ENCODE peak calls at places on chromosomes 1 and 21, in seven cellular contexts. One of them, this sample, is unnamed.

GRCh38 chr1:20139776-20140612 is 871 bp downstream of the PLA2G2F start:
- DNase-seq in RCC 7860: no peak
- DNase-seq in iris pigment epithelial cell: no peak
- DNase-seq in A549: no peak
- DNase-seq in anterior cingulate cortex: no peak
- DNase-seq in C1 segment of cervical spinal cord: no peak
- DNase-seq in occipital lobe: no peak
- DNase-seq in this sample: no peak

GRCh38 chr1:162381383-162381782 is at the start of gene C1orf226:
- DNase-seq in RCC 7860: no peak
- DNase-seq in iris pigment epithelial cell: no peak
- DNase-seq in A549: peak
- DNase-seq in anterior cingulate cortex: no peak
- DNase-seq in C1 segment of cervical spinal cord: no peak
- DNase-seq in occipital lobe: no peak
- DNase-seq in this sample: no peak

GRCh38 chr1:94160811-94161210 is 39.9 kb upstream of the ABCA4 start:
- DNase-seq in RCC 7860: peak
- DNase-seq in iris pigment epithelial cell: peak
- DNase-seq in A549: no peak
- DNase-seq in anterior cingulate cortex: no peak
- DNase-seq in C1 segment of cervical spinal cord: no peak
- DNase-seq in occipital lobe: no peak
- DNase-seq in this sample: no peak

GRCh38 chr1:244862354-244862698 is 2.0 kb downstream of the HNRNPU start:
- DNase-seq in RCC 7860: no peak
- DNase-seq in iris pigment epithelial cell: peak
- DNase-seq in A549: no peak
- DNase-seq in anterior cingulate cortex: no peak
- DNase-seq in C1 segment of cervical spinal cord: no peak
- DNase-seq in occipital lobe: no peak
- DNase-seq in this sample: no peak

GRCh38 chr21:38511662-38512243 is 13.5 kb upstream of the ERG start:
- DNase-seq in RCC 7860: no peak
- DNase-seq in iris pigment epithelial cell: no peak
- DNase-seq in A549: no peak
- DNase-seq in anterior cingulate cortex: no peak
- DNase-seq in C1 segment of cervical spinal cord: no peak
- DNase-seq in occipital lobe: no peak
- DNase-seq in this sample: no peak

GRCh38 chr1:89953072-89953626 is 41.8 kb upstream of the ZNF326 start:
- DNase-seq in RCC 7860: peak
- DNase-seq in iris pigment epithelial cell: peak
- DNase-seq in A549: peak
- DNase-seq in anterior cingulate cortex: no peak
- DNase-seq in C1 segment of cervical spinal cord: no peak
- DNase-seq in occipital lobe: no peak
- DNase-seq in this sample: no peak

GRCh38 chr1:174219606-174220370 is 60.5 kb downstream of the RABGAP1L start:
- DNase-seq in RCC 7860: no peak
- DNase-seq in iris pigment epithelial cell: no peak
- DNase-seq in A549: no peak
- DNase-seq in anterior cingulate cortex: no peak
- DNase-seq in C1 segment of cervical spinal cord: no peak
- DNase-seq in occipital lobe: no peak
- DNase-seq in this sample: no peak

GRCh38 chr1:32448773-32449456 is 16.0 kb upstream of the ZBTB8B start:
- DNase-seq in RCC 7860: no peak
- DNase-seq in iris pigment epithelial cell: no peak
- DNase-seq in A549: peak
- DNase-seq in anterior cingulate cortex: no peak
- DNase-seq in C1 segment of cervical spinal cord: no peak
- DNase-seq in occipital lobe: no peak
- DNase-seq in this sample: no peak

GRCh38 chr1:3530086-3530930 is 75.8 kb downstream of the ARHGEF16 start:
- DNase-seq in RCC 7860: no peak
- DNase-seq in iris pigment epithelial cell: no peak
- DNase-seq in A549: peak
- DNase-seq in anterior cingulate cortex: no peak
- DNase-seq in C1 segment of cervical spinal cord: no peak
- DNase-seq in occipital lobe: no peak
- DNase-seq in this sample: no peak

GRCh38 chr1:215657016-215657415 is 89.9 kb downstream of the KCTD3 start:
- DNase-seq in RCC 7860: no peak
- DNase-seq in iris pigment epithelial cell: no peak
- DNase-seq in A549: no peak
- DNase-seq in anterior cingulate cortex: no peak
- DNase-seq in C1 segment of cervical spinal cord: no peak
- DNase-seq in occipital lobe: no peak
- DNase-seq in this sample: no peak

GRCh38 chr1:43935711-43936427 is 2.3 kb downstream of the ARTN start:
- DNase-seq in RCC 7860: no peak
- DNase-seq in iris pigment epithelial cell: no peak
- DNase-seq in A549: no peak
- DNase-seq in anterior cingulate cortex: no peak
- DNase-seq in C1 segment of cervical spinal cord: no peak
- DNase-seq in occipital lobe: no peak
- DNase-seq in this sample: no peak

GRCh38 chr21:33799378-33800090 is 116.1 kb downstream of the ATP5PO start:
- DNase-seq in RCC 7860: no peak
- DNase-seq in iris pigment epithelial cell: no peak
- DNase-seq in A549: no peak
- DNase-seq in anterior cingulate cortex: no peak
- DNase-seq in C1 segment of cervical spinal cord: no peak
- DNase-seq in occipital lobe: no peak
- DNase-seq in this sample: no peak

GRCh38 chr1:223136086-223136485 is 7.0 kb downstream of the TLR5 start:
- DNase-seq in RCC 7860: no peak
- DNase-seq in iris pigment epithelial cell: no peak
- DNase-seq in A549: no peak
- DNase-seq in anterior cingulate cortex: no peak
- DNase-seq in C1 segment of cervical spinal cord: no peak
- DNase-seq in occipital lobe: no peak
- DNase-seq in this sample: no peak

GRCh38 chr1:37705399-37705798 is 13.1 kb downstream of the CDCA8 start:
- DNase-seq in RCC 7860: no peak
- DNase-seq in iris pigment epithelial cell: no peak
- DNase-seq in A549: no peak
- DNase-seq in anterior cingulate cortex: no peak
- DNase-seq in C1 segment of cervical spinal cord: no peak
- DNase-seq in occipital lobe: no peak
- DNase-seq in this sample: peak

GRCh38 chr21:17786219-17787181 is 32.7 kb downstream of the C21orf91 start:
- DNase-seq in RCC 7860: no peak
- DNase-seq in iris pigment epithelial cell: no peak
- DNase-seq in A549: no peak
- DNase-seq in anterior cingulate cortex: no peak
- DNase-seq in C1 segment of cervical spinal cord: no peak
- DNase-seq in occipital lobe: no peak
- DNase-seq in this sample: no peak

GRCh38 chr1:53606197-53607095 is 132.5 kb downstream of the GLIS1 start:
- DNase-seq in RCC 7860: no peak
- DNase-seq in iris pigment epithelial cell: no peak
- DNase-seq in A549: no peak
- DNase-seq in anterior cingulate cortex: no peak
- DNase-seq in C1 segment of cervical spinal cord: no peak
- DNase-seq in occipital lobe: no peak
- DNase-seq in this sample: peak

GRCh38 chr1:110328274-110328673 is 10.9 kb upstream of the RBM15 start:
- DNase-seq in RCC 7860: no peak
- DNase-seq in iris pigment epithelial cell: peak
- DNase-seq in A549: no peak
- DNase-seq in anterior cingulate cortex: no peak
- DNase-seq in C1 segment of cervical spinal cord: no peak
- DNase-seq in occipital lobe: no peak
- DNase-seq in this sample: no peak

GRCh38 chr1:67674260-67675011 is 10.6 kb upstream of the GADD45A start:
- DNase-seq in RCC 7860: no peak
- DNase-seq in iris pigment epithelial cell: peak
- DNase-seq in A549: no peak
- DNase-seq in anterior cingulate cortex: no peak
- DNase-seq in C1 segment of cervical spinal cord: no peak
- DNase-seq in occipital lobe: no peak
- DNase-seq in this sample: no peak

GRCh38 chr1:30749691-30750583 is 7.6 kb downstream of the LAPTM5 start:
- DNase-seq in RCC 7860: no peak
- DNase-seq in iris pigment epithelial cell: no peak
- DNase-seq in A549: no peak
- DNase-seq in anterior cingulate cortex: no peak
- DNase-seq in C1 segment of cervical spinal cord: no peak
- DNase-seq in occipital lobe: no peak
- DNase-seq in this sample: no peak

GRCh38 chr1:108955111-108955510 is 8.2 kb downstream of the CLCC1 start:
- DNase-seq in RCC 7860: no peak
- DNase-seq in iris pigment epithelial cell: no peak
- DNase-seq in A549: no peak
- DNase-seq in anterior cingulate cortex: no peak
- DNase-seq in C1 segment of cervical spinal cord: no peak
- DNase-seq in occipital lobe: no peak
- DNase-seq in this sample: no peak

GRCh38 chr21:31352841-31353240 is 8.8 kb upstream of the TIAM1 start:
- DNase-seq in RCC 7860: no peak
- DNase-seq in iris pigment epithelial cell: no peak
- DNase-seq in A549: no peak
- DNase-seq in anterior cingulate cortex: no peak
- DNase-seq in C1 segment of cervical spinal cord: no peak
- DNase-seq in occipital lobe: no peak
- DNase-seq in this sample: no peak

GRCh38 chr1:108511764-108512163 is 48.1 kb upstream of the EEIG2 start:
- DNase-seq in RCC 7860: no peak
- DNase-seq in iris pigment epithelial cell: no peak
- DNase-seq in A549: no peak
- DNase-seq in anterior cingulate cortex: no peak
- DNase-seq in C1 segment of cervical spinal cord: no peak
- DNase-seq in occipital lobe: no peak
- DNase-seq in this sample: no peak

GRCh38 chr1:33322109-33322508 is 1.2 kb upstream of the A3GALT2 start:
- DNase-seq in RCC 7860: no peak
- DNase-seq in iris pigment epithelial cell: no peak
- DNase-seq in A549: no peak
- DNase-seq in anterior cingulate cortex: no peak
- DNase-seq in C1 segment of cervical spinal cord: no peak
- DNase-seq in occipital lobe: no peak
- DNase-seq in this sample: no peak

GRCh38 chr1:173039621-173040020 is 11.1 kb downstream of the TNFSF18 start:
- DNase-seq in RCC 7860: no peak
- DNase-seq in iris pigment epithelial cell: no peak
- DNase-seq in A549: no peak
- DNase-seq in anterior cingulate cortex: no peak
- DNase-seq in C1 segment of cervical spinal cord: no peak
- DNase-seq in occipital lobe: no peak
- DNase-seq in this sample: no peak

GRCh38 chr1:243946946-243947345 is 96.9 kb upstream of the AKT3 start:
- DNase-seq in RCC 7860: no peak
- DNase-seq in iris pigment epithelial cell: peak
- DNase-seq in A549: no peak
- DNase-seq in anterior cingulate cortex: no peak
- DNase-seq in C1 segment of cervical spinal cord: no peak
- DNase-seq in occipital lobe: no peak
- DNase-seq in this sample: no peak

GRCh38 chr1:14184346-14184963 is 414.0 kb upstream of the KAZN start:
- DNase-seq in RCC 7860: no peak
- DNase-seq in iris pigment epithelial cell: no peak
- DNase-seq in A549: no peak
- DNase-seq in anterior cingulate cortex: peak
- DNase-seq in C1 segment of cervical spinal cord: no peak
- DNase-seq in occipital lobe: no peak
- DNase-seq in this sample: no peak

GRCh38 chr1:204358605-204359004 is 1.1 kb downstream of the PLEKHA6 start:
- DNase-seq in RCC 7860: no peak
- DNase-seq in iris pigment epithelial cell: no peak
- DNase-seq in A549: no peak
- DNase-seq in anterior cingulate cortex: no peak
- DNase-seq in C1 segment of cervical spinal cord: no peak
- DNase-seq in occipital lobe: no peak
- DNase-seq in this sample: no peak

GRCh38 chr1:12477936-12478611 is 139.9 kb downstream of the DHRS3 start:
- DNase-seq in RCC 7860: peak
- DNase-seq in iris pigment epithelial cell: peak
- DNase-seq in A549: peak
- DNase-seq in anterior cingulate cortex: no peak
- DNase-seq in C1 segment of cervical spinal cord: no peak
- DNase-seq in occipital lobe: no peak
- DNase-seq in this sample: peak

GRCh38 chr1:231625975-231626534 is 535 bp upstream of the DISC1 start:
- DNase-seq in RCC 7860: no peak
- DNase-seq in iris pigment epithelial cell: no peak
- DNase-seq in A549: no peak
- DNase-seq in anterior cingulate cortex: no peak
- DNase-seq in C1 segment of cervical spinal cord: no peak
- DNase-seq in occipital lobe: no peak
- DNase-seq in this sample: no peak

GRCh38 chr1:15400627-15401026 is 9.1 kb upstream of the EFHD2 start:
- DNase-seq in RCC 7860: no peak
- DNase-seq in iris pigment epithelial cell: no peak
- DNase-seq in A549: no peak
- DNase-seq in anterior cingulate cortex: no peak
- DNase-seq in C1 segment of cervical spinal cord: no peak
- DNase-seq in occipital lobe: no peak
- DNase-seq in this sample: no peak

GRCh38 chr1:205077158-205077933 is 6.9 kb downstream of the TMEM81 start:
- DNase-seq in RCC 7860: no peak
- DNase-seq in iris pigment epithelial cell: no peak
- DNase-seq in A549: no peak
- DNase-seq in anterior cingulate cortex: no peak
- DNase-seq in C1 segment of cervical spinal cord: no peak
- DNase-seq in occipital lobe: no peak
- DNase-seq in this sample: no peak

GRCh38 chr1:74412244-74412643 is 100.2 kb downstream of the LRRC53 start:
- DNase-seq in RCC 7860: no peak
- DNase-seq in iris pigment epithelial cell: no peak
- DNase-seq in A549: no peak
- DNase-seq in anterior cingulate cortex: no peak
- DNase-seq in C1 segment of cervical spinal cord: no peak
- DNase-seq in occipital lobe: no peak
- DNase-seq in this sample: no peak

GRCh38 chr1:206941766-206942418 is 4.4 kb downstream of the PIGR start:
- DNase-seq in RCC 7860: no peak
- DNase-seq in iris pigment epithelial cell: no peak
- DNase-seq in A549: no peak
- DNase-seq in anterior cingulate cortex: no peak
- DNase-seq in C1 segment of cervical spinal cord: no peak
- DNase-seq in occipital lobe: no peak
- DNase-seq in this sample: no peak

GRCh38 chr1:53110370-53111072 is 31.9 kb downstream of the SLC1A7 start:
- DNase-seq in RCC 7860: no peak
- DNase-seq in iris pigment epithelial cell: peak
- DNase-seq in A549: no peak
- DNase-seq in anterior cingulate cortex: no peak
- DNase-seq in C1 segment of cervical spinal cord: no peak
- DNase-seq in occipital lobe: no peak
- DNase-seq in this sample: peak

GRCh38 chr1:90325165-90325564 is 330.3 kb downstream of the ZNF326 start:
- DNase-seq in RCC 7860: no peak
- DNase-seq in iris pigment epithelial cell: no peak
- DNase-seq in A549: no peak
- DNase-seq in anterior cingulate cortex: no peak
- DNase-seq in C1 segment of cervical spinal cord: no peak
- DNase-seq in occipital lobe: no peak
- DNase-seq in this sample: no peak

GRCh38 chr1:68112835-68113243 is 62.4 kb upstream of the DIRAS3 start:
- DNase-seq in RCC 7860: peak
- DNase-seq in iris pigment epithelial cell: peak
- DNase-seq in A549: peak
- DNase-seq in anterior cingulate cortex: peak
- DNase-seq in C1 segment of cervical spinal cord: peak
- DNase-seq in occipital lobe: no peak
- DNase-seq in this sample: no peak